ENCODE peak calls at places on chromosome X, in nine cellular contexts. One of them, this sample, is unnamed. For H3K4me1 and H3K9me3, the result is how much of the 10 kb centered on the place peaks cover.

GRCh38 chrX:9429767-9430166 is 35.1 kb upstream of the TBL1X start:
- DNase-seq in mammary epithelial cell: no peak
- DNase-seq in hepatocyte: no peak
- DNase-seq in tibial artery: no peak
- DNase-seq in uterus: no peak
- DNase-seq in adrenal gland: peak
- DNase-seq in mucosa of descending colon: no peak
- DNase-seq in SJCRH30: peak
- DNase-seq in vagina: no peak
- DNase-seq in this sample: peak

GRCh38 chrX:106875151-106875550 is 28.0 kb downstream of the RIPPLY1 start:
- DNase-seq in mammary epithelial cell: no peak
- DNase-seq in hepatocyte: no peak
- DNase-seq in mucosa of descending colon: no peak
- DNase-seq in vagina: no peak
- DNase-seq in adrenal gland: no peak
- DNase-seq in SJCRH30: no peak
- DNase-seq in uterus: no peak
- DNase-seq in tibial artery: no peak
- DNase-seq in this sample: no peak

GRCh38 chrX:120428309-120428708 is 40.8 kb downstream of the LAMP2 start:
- DNase-seq in mucosa of descending colon: peak
- DNase-seq in tibial artery: no peak
- DNase-seq in adrenal gland: no peak
- DNase-seq in vagina: no peak
- DNase-seq in SJCRH30: no peak
- DNase-seq in mammary epithelial cell: peak
- DNase-seq in hepatocyte: peak
- DNase-seq in uterus: no peak
- DNase-seq in this sample: no peak

GRCh38 chrX:103730746-103731508 is 20.2 kb downstream of the TMEM31 start:
- DNase-seq in vagina: no peak
- DNase-seq in uterus: no peak
- DNase-seq in mucosa of descending colon: no peak
- DNase-seq in adrenal gland: no peak
- DNase-seq in SJCRH30: peak
- DNase-seq in mammary epithelial cell: peak
- DNase-seq in tibial artery: no peak
- DNase-seq in hepatocyte: no peak
- DNase-seq in this sample: peak

GRCh38 chrX:18702362-18703195 is 4.9 kb upstream of the PPEF1 start:
- DNase-seq in mammary epithelial cell: no peak
- DNase-seq in tibial artery: no peak
- DNase-seq in adrenal gland: no peak
- DNase-seq in hepatocyte: peak
- DNase-seq in uterus: no peak
- DNase-seq in vagina: no peak
- DNase-seq in SJCRH30: peak
- DNase-seq in mucosa of descending colon: no peak
- DNase-seq in this sample: no peak

GRCh38 chrX:151860827-151861226 is 51.9 kb upstream of the MAGEA4 start:
- DNase-seq in mammary epithelial cell: no peak
- DNase-seq in tibial artery: no peak
- DNase-seq in SJCRH30: no peak
- DNase-seq in hepatocyte: no peak
- DNase-seq in vagina: no peak
- DNase-seq in mucosa of descending colon: no peak
- DNase-seq in adrenal gland: no peak
- DNase-seq in uterus: no peak
- DNase-seq in this sample: no peak

GRCh38 chrX:71224098-71224708 is 1.2 kb downstream of the GJB1 start:
- DNase-seq in mammary epithelial cell: no peak
- DNase-seq in uterus: no peak
- DNase-seq in vagina: no peak
- DNase-seq in hepatocyte: no peak
- DNase-seq in adrenal gland: no peak
- DNase-seq in mucosa of descending colon: no peak
- DNase-seq in SJCRH30: no peak
- DNase-seq in tibial artery: no peak
- DNase-seq in this sample: no peak

GRCh38 chrX:49753691-49754090 is 57.9 kb upstream of the PAGE1 start:
- DNase-seq in mucosa of descending colon: no peak
- DNase-seq in tibial artery: no peak
- DNase-seq in uterus: no peak
- DNase-seq in mammary epithelial cell: no peak
- DNase-seq in SJCRH30: no peak
- DNase-seq in vagina: no peak
- DNase-seq in adrenal gland: no peak
- DNase-seq in hepatocyte: no peak
- DNase-seq in this sample: no peak

GRCh38 chrX:39636481-39636880 is 461.3 kb downstream of the BCOR start:
- DNase-seq in uterus: no peak
- DNase-seq in tibial artery: no peak
- DNase-seq in hepatocyte: no peak
- DNase-seq in mammary epithelial cell: peak
- DNase-seq in vagina: no peak
- DNase-seq in adrenal gland: no peak
- DNase-seq in SJCRH30: no peak
- DNase-seq in mucosa of descending colon: no peak
- DNase-seq in this sample: no peak

GRCh38 chrX:130176942-130177341 is 5.2 kb downstream of the RAB33A start:
- DNase-seq in SJCRH30: no peak
- DNase-seq in vagina: no peak
- DNase-seq in adrenal gland: no peak
- DNase-seq in mammary epithelial cell: no peak
- DNase-seq in tibial artery: no peak
- DNase-seq in mucosa of descending colon: no peak
- DNase-seq in hepatocyte: no peak
- DNase-seq in uterus: no peak
- DNase-seq in this sample: no peak

GRCh38 chrX:125205918-125206665 is 113.6 kb upstream of the TEX13C start:
- DNase-seq in uterus: no peak
- DNase-seq in mammary epithelial cell: no peak
- DNase-seq in mucosa of descending colon: no peak
- DNase-seq in tibial artery: no peak
- DNase-seq in vagina: no peak
- DNase-seq in adrenal gland: peak
- DNase-seq in SJCRH30: no peak
- DNase-seq in hepatocyte: peak
- DNase-seq in this sample: no peak

GRCh38 chrX:18676470-18676869 is 4.6 kb upstream of the RS1 start:
- DNase-seq in adrenal gland: no peak
- DNase-seq in SJCRH30: peak
- DNase-seq in mammary epithelial cell: no peak
- DNase-seq in vagina: no peak
- DNase-seq in hepatocyte: peak
- DNase-seq in mucosa of descending colon: no peak
- DNase-seq in uterus: no peak
- DNase-seq in tibial artery: no peak
- DNase-seq in this sample: peak

GRCh38 chrX:44876076-44876475 is 3.1 kb downstream of the KDM6A start:
- DNase-seq in vagina: no peak
- DNase-seq in hepatocyte: no peak
- DNase-seq in tibial artery: no peak
- DNase-seq in adrenal gland: no peak
- DNase-seq in mucosa of descending colon: no peak
- DNase-seq in mammary epithelial cell: peak
- DNase-seq in SJCRH30: no peak
- DNase-seq in uterus: no peak
- DNase-seq in this sample: no peak
- H3K4me3 ChIP-seq in vagina: no peak
- H3K4me3 ChIP-seq in hepatocyte: peak
- H3K4me3 ChIP-seq in tibial artery: peak
- H3K4me3 ChIP-seq in adrenal gland: no peak
- H3K4me3 ChIP-seq in mucosa of descending colon: no peak
- H3K4me3 ChIP-seq in mammary epithelial cell: peak
- H3K4me3 ChIP-seq in SJCRH30: no peak
- H3K4me3 ChIP-seq in uterus: no peak
- H3K4me3 ChIP-seq in this sample: peak

DNA sequence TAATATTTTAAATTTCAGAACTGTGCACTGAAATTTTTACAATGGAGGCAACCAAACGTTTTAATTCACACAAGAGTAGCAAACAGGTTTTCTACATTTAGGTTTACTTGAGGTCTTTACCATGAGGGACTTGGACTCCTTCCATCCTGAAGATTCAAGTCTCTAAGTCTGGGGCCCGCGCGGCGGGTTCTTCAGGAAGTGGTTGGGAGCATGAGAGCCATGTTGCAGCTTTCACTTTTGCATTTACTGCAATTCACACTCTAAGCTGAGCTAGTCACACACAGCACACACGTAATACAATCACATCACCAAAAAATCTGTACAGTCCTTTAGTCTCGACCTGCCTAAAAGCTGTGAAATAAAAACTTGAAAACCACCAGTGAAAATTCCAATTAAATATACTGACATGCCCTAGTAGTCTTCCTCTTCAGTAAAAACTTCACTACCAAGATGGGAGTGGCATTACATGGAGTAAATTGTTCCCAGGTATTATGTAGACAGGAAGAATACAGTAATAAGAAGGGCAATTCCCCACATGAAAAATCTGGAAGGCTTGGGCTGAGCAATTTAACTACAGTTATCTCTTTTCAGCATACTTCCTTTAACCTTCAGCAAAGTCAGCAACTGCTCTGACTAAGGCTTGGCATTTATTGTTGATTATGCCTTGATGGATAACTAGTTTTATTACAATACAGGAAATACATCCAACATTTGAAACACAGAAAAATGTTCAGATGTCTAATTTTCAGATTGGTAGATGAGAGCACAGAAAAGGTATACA is 571.1 kb upstream of the DIPK2B start:
- DNase-seq in mucosa of descending colon: peak
- DNase-seq in mammary epithelial cell: peak
- DNase-seq in SJCRH30: no peak
- DNase-seq in tibial artery: peak
- DNase-seq in hepatocyte: no peak
- DNase-seq in vagina: no peak
- DNase-seq in uterus: no peak
- DNase-seq in adrenal gland: peak
- DNase-seq in this sample: no peak
- H3K4me1 ChIP-seq in mucosa of descending colon: under half
- H3K4me1 ChIP-seq in mammary epithelial cell: half or more
- H3K4me1 ChIP-seq in SJCRH30: under half
- H3K4me1 ChIP-seq in tibial artery: under half
- H3K4me1 ChIP-seq in hepatocyte: under half
- H3K4me1 ChIP-seq in vagina: under half
- H3K4me1 ChIP-seq in uterus: under half
- H3K4me1 ChIP-seq in adrenal gland: under half
- H3K4me1 ChIP-seq in this sample: under half

DNA sequence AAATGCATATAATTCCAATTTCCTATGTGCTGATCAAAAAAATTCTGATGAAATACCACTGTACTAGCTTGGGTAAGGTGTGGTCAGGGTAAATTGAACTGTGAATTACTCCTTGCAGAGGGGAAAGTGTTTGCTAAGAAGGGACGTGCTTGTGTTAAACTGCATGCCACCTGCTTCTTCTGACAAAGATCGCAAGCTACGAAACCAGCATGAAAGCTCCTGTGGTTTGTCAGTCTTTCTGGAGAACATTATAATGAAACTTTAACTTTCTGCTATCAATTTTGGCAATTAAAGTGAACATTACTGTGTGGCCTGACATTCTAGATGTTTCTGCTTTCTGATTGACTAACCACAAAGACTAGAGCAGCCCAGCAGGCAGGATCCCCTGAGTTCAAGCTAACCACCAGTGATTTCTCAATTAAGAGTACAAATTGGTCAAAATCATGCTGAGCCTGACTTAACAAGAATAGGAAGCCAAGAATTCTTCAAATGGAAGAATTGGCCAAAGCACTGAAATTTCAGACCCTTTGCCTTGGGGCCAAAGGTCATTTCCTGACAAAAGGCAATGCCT is 239.0 kb downstream of the SLITRK2 start:
- DNase-seq in vagina: no peak
- DNase-seq in uterus: no peak
- DNase-seq in tibial artery: no peak
- DNase-seq in SJCRH30: no peak
- DNase-seq in mucosa of descending colon: peak
- DNase-seq in adrenal gland: no peak
- DNase-seq in mammary epithelial cell: no peak
- DNase-seq in hepatocyte: no peak
- DNase-seq in this sample: no peak
- H3K9me3 ChIP-seq in vagina: under half
- H3K9me3 ChIP-seq in uterus: under half
- H3K9me3 ChIP-seq in tibial artery: under half
- H3K9me3 ChIP-seq in SJCRH30: under half
- H3K9me3 ChIP-seq in mucosa of descending colon: under half
- H3K9me3 ChIP-seq in adrenal gland: under half
- H3K9me3 ChIP-seq in mammary epithelial cell: under half
- H3K9me3 ChIP-seq in hepatocyte: under half
- H3K9me3 ChIP-seq in this sample: under half

GRCh38 chrX:101552714-101553113 is 2.4 kb downstream of the ARMCX1 start:
- DNase-seq in vagina: no peak
- DNase-seq in uterus: no peak
- DNase-seq in tibial artery: no peak
- DNase-seq in hepatocyte: no peak
- DNase-seq in adrenal gland: no peak
- DNase-seq in mucosa of descending colon: no peak
- DNase-seq in mammary epithelial cell: no peak
- DNase-seq in SJCRH30: no peak
- DNase-seq in this sample: no peak

GRCh38 chrX:101550825-101551767 is 749 bp downstream of the ARMCX1 start:
- DNase-seq in adrenal gland: peak
- DNase-seq in uterus: peak
- DNase-seq in SJCRH30: peak
- DNase-seq in mammary epithelial cell: peak
- DNase-seq in vagina: peak
- DNase-seq in mucosa of descending colon: peak
- DNase-seq in tibial artery: peak
- DNase-seq in hepatocyte: peak
- DNase-seq in this sample: peak

GRCh38 chrX:101550362-101550761 is at the start of gene ARMCX1:
- DNase-seq in uterus: peak
- DNase-seq in SJCRH30: peak
- DNase-seq in hepatocyte: peak
- DNase-seq in tibial artery: peak
- DNase-seq in adrenal gland: peak
- DNase-seq in mucosa of descending colon: peak
- DNase-seq in vagina: peak
- DNase-seq in mammary epithelial cell: peak
- DNase-seq in this sample: peak
- H3K4me3 ChIP-seq in uterus: peak
- H3K4me3 ChIP-seq in SJCRH30: peak
- H3K4me3 ChIP-seq in hepatocyte: peak
- H3K4me3 ChIP-seq in tibial artery: peak
- H3K4me3 ChIP-seq in adrenal gland: peak
- H3K4me3 ChIP-seq in mucosa of descending colon: no peak
- H3K4me3 ChIP-seq in vagina: peak
- H3K4me3 ChIP-seq in mammary epithelial cell: peak
- H3K4me3 ChIP-seq in this sample: peak